ENCODE peak calls at places on chromosomes 12 and 14, in four cellular contexts. B, X, P and R are unnamed samples.
A peak's percentile ranks its signal among the peaks of the same experiment; 100 is the strongest.

GRCh38 chr12:69648476-69648875 is 37.8 kb upstream of the LRRC10 start:
- DNase-seq in B (no peak), X (peak; percentile 89), P (no peak), R (no peak)

GRCh38 chr12:50842637-50843493 is at the start of gene TMPRSS12:
- DNase-seq in B (no peak), X (no peak), P (no peak), R (no peak)

GRCh38 chr12:106084048-106084671 is 54.6 kb downstream of the NUAK1 start:
- DNase-seq in B (no peak), X (peak; percentile 66), P (no peak), R (peak; percentile 51)

GRCh38 chr12:114636723-114637480 is 47.1 kb downstream of the TBX3 start:
- DNase-seq in B (no peak), X (peak; percentile 16), P (no peak), R (no peak)

GRCh38 chr14:104477804-104478375 is 101.7 kb upstream of the C14orf180 start:
- DNase-seq in B (peak; percentile 3), X (no peak), P (no peak), R (peak; percentile 28)

GRCh38 chr14:99853206-99853605 is 60.0 kb downstream of the EML1 start:
- DNase-seq in B (no peak), X (no peak), P (peak; percentile 32), R (no peak)

GRCh38 chr12:86698581-86698980 is 442.4 kb upstream of the MGAT4C start:
- DNase-seq in B (no peak), X (peak; percentile 52), P (no peak), R (no peak)

GRCh38 chr14:95544588-95544987 is 9.7 kb downstream of the GLRX5 start:
- DNase-seq in B (no peak), X (no peak), P (peak; percentile 63), R (no peak)

GRCh38 chr14:52553002-52553670 is 500 bp downstream of the GPR137C start:
- DNase-seq in B (no peak), X (peak; percentile 2), P (peak; percentile 39), R (peak; percentile 64)

GRCh38 chr12:42725839-42726238 is 136.3 kb upstream of the PRICKLE1 start:
- DNase-seq in B (no peak), X (peak; percentile 86), P (no peak), R (no peak)

GRCh38 chr14:35929171-35929570 is 103.0 kb downstream of the BRMS1L start:
- DNase-seq in B (no peak), X (no peak), P (no peak), R (no peak)

GRCh38 chr14:26887842-26888241 is 290.0 kb upstream of the NOVA1 start:
- DNase-seq in B (no peak), X (peak; percentile 71), P (peak; percentile 40), R (no peak)

GRCh38 chr12:79420146-79420618 is 270.6 kb downstream of the PAWR start:
- DNase-seq in B (no peak), X (peak; percentile 97), P (no peak), R (no peak)

GRCh38 chr14:106343636-106344035 is 817.3 kb downstream of the TMEM121 start:
- DNase-seq in B (no peak), X (no peak), P (no peak), R (no peak)

GRCh38 chr12:76948895-76949294 is 70.1 kb upstream of the CSRP2 start:
- DNase-seq in B (no peak), X (no peak), P (no peak), R (no peak)

GRCh38 chr12:4193821-4194220 is 79.7 kb upstream of the CCND2 start:
- DNase-seq in B (no peak), X (no peak), P (no peak), R (no peak)

GRCh38 chr14:24339284-24340151 is at the start of gene RIPK3:
- DNase-seq in B (peak; percentile 61), X (no peak), P (peak; percentile 57), R (peak; percentile 66)

GRCh38 chr12:6039894-6040601 is 84.4 kb downstream of the VWF start:
- DNase-seq in B (peak; percentile 25), X (peak; percentile 85), P (peak; percentile 50), R (peak; percentile 71)

GRCh38 chr14:53601409-53601808 is 355.2 kb downstream of the BMP4 start:
- DNase-seq in B (no peak), X (no peak), P (no peak), R (no peak)